ENCODE peak calls at places on chromosome 13, in ten cellular contexts. O, U, R, A, N, P, K, Z, S and Y are unnamed samples.

GRCh38 chr13:111412251-111412650 is 91.8 kb downstream of the TEX29 start:
- DNase-seq in U (no peak), K (no peak), R (no peak), Z (no peak), S (no peak), O (no peak), P (no peak), A (no peak), N (no peak), Y (no peak)

GRCh38 chr13:65966991-65967451 is 1263.1 kb downstream of the PCDH9 start:
- DNase-seq in Z (no peak), R (no peak), U (no peak), K (no peak), N (no peak), P (no peak), S (no peak), O (peak), A (no peak), Y (no peak)

GRCh38 chr13:48443442-48444208 is 30.7 kb upstream of the LPAR6 start:
- DNase-seq in Z (no peak), N (no peak), K (no peak), R (no peak), S (no peak), U (no peak), P (no peak), A (no peak), O (no peak), Y (no peak)

GRCh38 chr13:32282096-32282711 is 33.0 kb downstream of the ZAR1L start:
- DNase-seq in N (no peak), P (no peak), K (no peak), A (no peak), O (no peak), S (no peak), R (no peak), U (no peak), Z (no peak), Y (no peak)

GRCh38 chr13:98571955-98572662 is 4.8 kb downstream of the STK24 start:
- DNase-seq in A (peak), R (no peak), S (peak), K (no peak), O (no peak), N (peak), Z (peak), U (no peak), P (no peak), Y (no peak)

GRCh38 chr13:111370570-111371150 is 50.2 kb downstream of the TEX29 start:
- DNase-seq in N (no peak), K (no peak), S (no peak), R (no peak), U (no peak), A (no peak), Z (no peak), O (no peak), P (no peak), Y (no peak)

GRCh38 chr13:106756446-106756845 is 188.5 kb upstream of the ARGLU1 start:
- DNase-seq in R (no peak), K (peak), O (no peak), A (no peak), S (no peak), P (no peak), Z (no peak), U (no peak), N (no peak), Y (peak)

GRCh38 chr13:105783261-105783660 is 752.2 kb downstream of the EFNB2 start:
- DNase-seq in P (no peak), K (no peak), O (no peak), R (no peak), Z (no peak), S (no peak), N (no peak), A (no peak), U (no peak), Y (no peak)

GRCh38 chr13:90068658-90069057 is 1278.8 kb upstream of the MIR17HG start:
- DNase-seq in N (no peak), R (no peak), P (no peak), A (no peak), K (no peak), Z (no peak), O (no peak), U (no peak), S (no peak), Y (no peak)

GRCh38 chr13:50365300-50365682 is 350.0 kb downstream of the KCNRG start:
- DNase-seq in K (no peak), Z (no peak), N (no peak), S (no peak), R (no peak), P (no peak), A (no peak), U (no peak), O (no peak), Y (no peak)

GRCh38 chr13:99496322-99497142 is 4.7 kb upstream of the TM9SF2 start:
- DNase-seq in A (no peak), S (peak), Z (peak), K (peak), R (peak), N (peak), O (peak), U (peak), P (no peak), Y (no peak)

GRCh38 chr13:41284512-41285288 is 21.3 kb upstream of the MTRF1 start:
- DNase-seq in U (no peak), A (no peak), N (peak), P (no peak), S (no peak), O (no peak), R (no peak), Z (no peak), K (no peak), Y (no peak)

GRCh38 chr13:27043013-27043412 is 128.6 kb downstream of the USP12 start:
- DNase-seq in A (no peak), U (peak), R (peak), Z (no peak), S (no peak), P (no peak), K (no peak), N (peak), O (peak), Y (no peak)

GRCh38 chr13:26548251-26548765 is 9.2 kb upstream of the WASF3 start:
- DNase-seq in R (no peak), N (no peak), O (no peak), P (no peak), A (no peak), U (no peak), Z (no peak), K (no peak), S (no peak), Y (no peak)

GRCh38 chr13:99176309-99177276 is 24.1 kb upstream of the UBAC2 start:
- DNase-seq in N (peak), K (peak), Z (peak), O (peak), S (peak), U (peak), A (peak), R (peak), P (peak), Y (peak)

GRCh38 chr13:107370036-107370785 is 802.3 kb upstream of the ARGLU1 start:
- DNase-seq in Z (no peak), N (no peak), K (no peak), O (no peak), U (no peak), A (no peak), R (no peak), P (no peak), S (no peak), Y (no peak)

GRCh38 chr13:111061338-111062045 is 53.6 kb upstream of the ARHGEF7 start:
- DNase-seq in O (no peak), Z (no peak), K (no peak), P (no peak), S (no peak), A (no peak), N (no peak), U (no peak), R (no peak), Y (no peak)

GRCh38 chr13:46721054-46721453 is 75.9 kb downstream of the ESD start:
- DNase-seq in U (peak), P (no peak), K (peak), S (peak), N (peak), Z (peak), O (peak), R (peak), A (peak), Y (peak)

GRCh38 chr13:45711952-45712351 is 9.8 kb downstream of the CBY2 start:
- DNase-seq in Z (no peak), R (no peak), K (no peak), O (no peak), S (no peak), A (no peak), P (no peak), U (no peak), N (no peak), Y (no peak)

GRCh38 chr13:99406799-99407201 is 94.5 kb upstream of the TM9SF2 start:
- DNase-seq in Z (no peak), U (peak), A (no peak), S (no peak), K (no peak), O (no peak), N (no peak), P (no peak), R (no peak), Y (no peak)

GRCh38 chr13:108495686-108496363 is 133.6 kb upstream of the MYO16 start:
- DNase-seq in A (peak), K (no peak), N (no peak), R (no peak), S (no peak), P (peak), U (no peak), O (peak), Z (no peak), Y (peak)

GRCh38 chr13:96822900-96823299 is 171.4 kb downstream of the OXGR1 start:
- DNase-seq in U (peak), N (no peak), R (no peak), K (no peak), Z (peak), A (peak), S (no peak), O (peak), P (no peak), Y (no peak)

GRCh38 chr13:100513987-100514670 is 74.5 kb downstream of the GGACT start:
- DNase-seq in P (no peak), N (no peak), S (no peak), R (no peak), O (no peak), K (no peak), U (no peak), A (no peak), Z (no peak), Y (no peak)

GRCh38 chr13:75715598-75716523 is 79.7 kb downstream of the LMO7 start:
- DNase-seq in S (no peak), N (no peak), U (no peak), K (no peak), R (no peak), A (no peak), Z (no peak), P (no peak), O (no peak), Y (no peak)

GRCh38 chr13:113008841-113009240 is 39.8 kb downstream of the MCF2L start:
- DNase-seq in Z (no peak), O (no peak), U (no peak), K (no peak), P (no peak), A (no peak), R (no peak), S (no peak), N (no peak), Y (no peak)

GRCh38 chr13:101917833-101918755 is 465.6 kb downstream of the ITGBL1 start:
- DNase-seq in P (no peak), S (no peak), O (peak), K (no peak), N (no peak), A (peak), U (no peak), Z (no peak), R (no peak), Y (no peak)

GRCh38 chr13:93418398-93418797 is 191.8 kb downstream of the GPC6 start:
- DNase-seq in N (no peak), P (no peak), U (no peak), K (no peak), O (no peak), S (no peak), Z (no peak), A (no peak), R (no peak), Y (no peak)

GRCh38 chr13:72383646-72384045 is 343.8 kb downstream of the MZT1 start:
- DNase-seq in P (no peak), R (no peak), O (no peak), K (no peak), N (no peak), A (no peak), S (no peak), Z (no peak), U (no peak), Y (no peak)

GRCh38 chr13:28602580-28602979 is 56.4 kb upstream of the POMP start:
- DNase-seq in A (no peak), N (no peak), Z (no peak), U (no peak), K (no peak), S (no peak), P (no peak), O (no peak), R (no peak), Y (no peak)

GRCh38 chr13:41054212-41054877 is 7.0 kb upstream of the WBP4 start:
- DNase-seq in A (no peak), P (no peak), Z (peak), O (peak), S (no peak), R (peak), U (no peak), N (peak), K (no peak), Y (peak)

GRCh38 chr13:49563513-49563912 is 21.8 kb downstream of the RCBTB1 start:
- DNase-seq in R (no peak), P (no peak), K (no peak), U (no peak), Z (no peak), O (no peak), N (peak), A (no peak), S (no peak), Y (no peak)

GRCh38 chr13:100490692-100491091 is 97.9 kb downstream of the GGACT start:
- DNase-seq in O (peak), P (no peak), S (no peak), N (no peak), A (no peak), K (no peak), R (no peak), Z (no peak), U (no peak), Y (no peak)

GRCh38 chr13:82717249-82717648 is 1165.0 kb downstream of the SLITRK1 start:
- DNase-seq in R (no peak), O (no peak), U (no peak), N (peak), Z (no peak), A (no peak), P (no peak), K (no peak), S (no peak), Y (no peak)

GRCh38 chr13:59633290-59633689 is 530.4 kb downstream of the DIAPH3 start:
- DNase-seq in R (peak), A (no peak), Z (no peak), S (no peak), K (peak), O (no peak), N (no peak), P (no peak), U (no peak), Y (no peak)

GRCh38 chr13:24610956-24611355 is 69.3 kb upstream of the ATP12A start:
- DNase-seq in A (no peak), K (no peak), U (no peak), Z (no peak), P (no peak), O (no peak), R (no peak), S (no peak), N (no peak), Y (no peak)

GRCh38 chr13:24606486-24607170 is 73.6 kb upstream of the ATP12A start:
- DNase-seq in A (peak), O (no peak), S (no peak), R (no peak), P (no peak), U (no peak), K (no peak), Z (no peak), N (no peak), Y (no peak)

GRCh38 chr13:24605923-24606372 is 74.3 kb upstream of the ATP12A start:
- DNase-seq in O (peak), R (no peak), S (no peak), U (no peak), A (no peak), K (no peak), Z (no peak), N (no peak), P (no peak), Y (no peak)
- TF ChIP-seq CTCF in O (peak), R (no peak), S (no peak), U (no peak), A (no peak), K (no peak), Z (no peak), N (no peak), P (peak), Y (peak)

GRCh38 chr13:37617162-37617561 is 18.6 kb upstream of the POSTN start:
- DNase-seq in R (no peak), O (peak), P (no peak), A (no peak), Z (no peak), S (no peak), U (no peak), N (peak), K (no peak), Y (no peak)

GRCh38 chr13:37615271-37615670 is 16.7 kb upstream of the POSTN start:
- DNase-seq in A (no peak), U (no peak), S (no peak), N (no peak), Z (no peak), K (no peak), P (no peak), O (no peak), R (no peak), Y (no peak)

GRCh38 chr13:37621811-37622361 is 23.3 kb upstream of the POSTN start:
- DNase-seq in U (peak), K (no peak), R (peak), Z (no peak), A (no peak), N (peak), S (no peak), P (no peak), O (no peak), Y (no peak)

GRCh38 chr13:37618554-37618953 is 20.0 kb upstream of the POSTN start:
- DNase-seq in Z (no peak), S (no peak), R (no peak), A (no peak), U (no peak), P (no peak), K (no peak), N (peak), O (no peak), Y (no peak)

GRCh38 chr13:37616131-37616530 is 17.6 kb upstream of the POSTN start:
- DNase-seq in A (no peak), U (no peak), Z (no peak), K (no peak), S (no peak), P (no peak), N (no peak), R (no peak), O (no peak), Y (no peak)
- TF ChIP-seq CTCF in A (no peak), U (no peak), Z (no peak), K (no peak), S (no peak), P (no peak), N (no peak), R (no peak), O (no peak), Y (no peak)

GRCh38 chr13:94987081-94987480 is 274.7 kb upstream of the SOX21 start:
- DNase-seq in O (no peak), N (no peak), Z (no peak), K (no peak), S (no peak), P (no peak), R (no peak), A (no peak), U (no peak), Y (no peak)

GRCh38 chr13:94992277-94992989 is 280.1 kb upstream of the SOX21 start:
- DNase-seq in O (no peak), K (no peak), P (no peak), Z (no peak), A (no peak), S (no peak), R (no peak), N (no peak), U (no peak), Y (no peak)

GRCh38 chr13:94984974-94985373 is 272.6 kb upstream of the SOX21 start:
- DNase-seq in Z (no peak), R (no peak), O (no peak), N (no peak), S (no peak), P (no peak), A (no peak), U (no peak), K (no peak), Y (no peak)

GRCh38 chr13:94987869-94988268 is 275.5 kb upstream of the SOX21 start:
- DNase-seq in N (no peak), P (no peak), S (no peak), R (no peak), Z (no peak), K (no peak), A (no peak), O (no peak), U (no peak), Y (no peak)

DNA sequence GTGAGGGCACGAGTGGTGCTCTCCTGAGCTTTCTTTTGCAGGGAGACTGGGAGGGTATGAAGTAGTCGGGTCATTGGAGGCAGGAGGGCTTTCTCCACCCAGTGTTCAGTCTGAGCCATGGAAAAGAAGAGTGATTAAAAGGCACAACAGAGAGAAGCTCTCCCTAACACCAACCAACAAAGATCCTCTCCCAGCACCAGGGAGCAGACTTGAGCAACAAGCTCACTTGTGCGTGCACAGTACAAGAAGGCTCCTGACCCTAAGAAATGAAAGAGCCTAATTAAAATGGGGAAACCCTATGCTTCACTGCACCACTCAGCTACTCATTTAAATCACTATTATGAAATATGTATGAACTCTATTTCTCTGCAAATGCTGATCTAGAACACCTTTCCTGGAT is 276.3 kb upstream of the SOX21 start:
- DNase-seq in R (no peak), P (no peak), O (peak), U (no peak), A (no peak), K (no peak), N (no peak), S (no peak), Z (no peak), Y (no peak)
- TF ChIP-seq CTCF in R (no peak), P (no peak), O (peak), U (no peak), A (no peak), K (no peak), N (no peak), S (no peak), Z (no peak), Y (no peak)

DNA sequence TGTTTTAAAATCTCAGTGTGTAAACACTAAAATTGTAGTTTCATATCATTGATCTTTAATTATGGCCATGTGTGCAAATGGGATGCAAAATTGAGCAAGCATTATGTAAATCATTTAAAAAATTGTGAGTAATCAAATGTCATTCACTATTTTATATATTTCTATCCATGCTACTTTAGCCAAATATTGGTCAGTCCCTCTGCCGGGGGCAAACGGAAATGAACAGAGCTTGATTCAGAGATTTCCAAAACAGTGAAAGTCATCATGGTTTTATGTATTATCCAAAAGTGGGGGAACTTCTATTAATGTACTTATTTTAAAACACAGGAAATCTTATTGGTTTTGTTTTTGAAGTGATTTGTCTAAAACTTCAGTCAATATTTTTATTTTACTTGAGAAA is 219.1 kb downstream of the IRS2 start:
- DNase-seq in K (no peak), S (no peak), P (no peak), O (no peak), N (peak), A (no peak), R (no peak), Z (no peak), U (no peak), Y (no peak)
- TF ChIP-seq CTCF in K (no peak), S (no peak), P (no peak), O (no peak), N (peak), A (no peak), R (no peak), Z (no peak), U (no peak), Y (no peak)

DNA sequence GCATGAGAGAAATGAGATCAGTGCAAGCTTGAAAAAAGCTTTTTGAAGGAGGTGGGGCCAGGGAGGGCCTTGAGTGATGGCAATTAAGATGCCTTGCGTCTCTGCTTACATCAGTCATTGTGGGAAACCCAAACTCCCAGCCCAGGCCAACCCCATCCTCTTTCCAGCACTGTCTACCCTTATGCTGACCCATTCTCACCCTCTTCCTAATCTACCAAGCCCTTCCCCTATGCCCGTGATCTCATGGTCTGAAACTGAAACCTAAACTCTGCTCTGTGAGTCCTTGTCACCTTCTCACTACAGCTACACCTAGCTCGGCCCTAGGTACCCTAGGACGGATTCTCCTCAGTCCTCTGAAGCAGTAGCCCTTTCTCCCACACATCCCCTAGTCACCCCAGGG is 36.0 kb upstream of the SERP2 start:
- DNase-seq in Z (no peak), P (no peak), K (no peak), N (no peak), S (no peak), O (no peak), U (no peak), R (no peak), A (no peak), Y (no peak)
- TF ChIP-seq CTCF in Z (no peak), P (no peak), K (no peak), N (no peak), S (no peak), O (no peak), U (no peak), R (no peak), A (no peak), Y (no peak)